ENCODE peak calls at places on chromosomes 11 and 22, in ten cellular contexts. R, E, Z, A, M, J, B, V, I and W are unnamed samples.

GRCh38 chr11:97269527-97269926 is 879.7 kb downstream of the JRKL start:
- DNase-seq in M (no peak), Z (no peak), R (peak), E (no peak), B (no peak), I (no peak), J (no peak), A (peak), V (peak), W (peak)

GRCh38 chr11:60985991-60986915 is 14.8 kb downstream of the CD6 start:
- DNase-seq in I (peak), E (peak), R (peak), Z (peak), J (no peak), A (no peak), M (no peak), B (no peak), V (peak), W (peak)

GRCh38 chr11:74936087-74936486 is 12.8 kb downstream of the XRRA1 start:
- DNase-seq in V (no peak), Z (no peak), I (no peak), A (no peak), B (no peak), J (no peak), M (no peak), E (no peak), R (no peak), W (no peak)

GRCh38 chr22:21009638-21010425 is 5.1 kb upstream of the P2RX6 start:
- DNase-seq in M (no peak), B (no peak), V (peak), Z (peak), R (peak), I (no peak), E (peak), J (no peak), A (peak), W (peak)

GRCh38 chr11:128908391-128909246 is 17.5 kb downstream of the KCNJ5 start:
- DNase-seq in Z (no peak), J (peak), A (peak), V (peak), B (peak), R (peak), E (no peak), M (peak), I (peak), W (peak)

GRCh38 chr11:559020-559620 is 1.4 kb downstream of the LMNTD2 start:
- DNase-seq in I (peak), Z (peak), R (no peak), A (no peak), V (no peak), J (no peak), E (no peak), M (no peak), B (no peak), W (no peak)

GRCh38 chr22:46433318-46433717 is 97.8 kb downstream of the TRMU start:
- DNase-seq in B (no peak), J (no peak), Z (no peak), E (no peak), I (no peak), A (no peak), R (no peak), M (no peak), V (no peak), W (no peak)

GRCh38 chr11:63573881-63574855 is 11.0 kb upstream of the PLAAT2 start:
- DNase-seq in J (peak), R (peak), M (peak), I (peak), B (no peak), V (peak), A (peak), Z (peak), E (no peak), W (no peak)

GRCh38 chr22:19177164-19178064 is 1.1 kb downstream of the SLC25A1 start:
- DNase-seq in E (peak), B (no peak), J (no peak), R (no peak), M (no peak), V (no peak), I (peak), A (peak), Z (no peak), W (no peak)

GRCh38 chr22:37726240-37726887 is 29.5 kb downstream of the TRIOBP start:
- DNase-seq in R (no peak), Z (no peak), M (peak), I (no peak), E (no peak), A (no peak), J (no peak), V (peak), B (no peak), W (peak)

GRCh38 chr22:37472418-37473006 is 13.7 kb downstream of the MFNG start:
- DNase-seq in I (no peak), R (peak), M (no peak), B (no peak), Z (no peak), A (peak), E (peak), V (peak), J (no peak), W (peak)

GRCh38 chr11:1781593-1781975 is 17.9 kb upstream of the CTSD start:
- DNase-seq in J (no peak), E (no peak), Z (no peak), R (no peak), M (no peak), B (no peak), A (no peak), V (no peak), I (no peak), W (no peak)

GRCh38 chr11:131770801-131771200 is 400.4 kb downstream of the NTM start:
- DNase-seq in A (no peak), V (peak), J (no peak), M (no peak), B (no peak), R (no peak), E (no peak), Z (no peak), I (no peak), W (no peak)

GRCh38 chr11:4891996-4892640 is 10.4 kb downstream of the OR51T1 start:
- DNase-seq in R (no peak), I (no peak), B (no peak), A (peak), V (peak), M (no peak), J (no peak), E (no peak), Z (no peak), W (peak)
- TF ChIP-seq CTCF in R (no peak), I (no peak), B (no peak), A (no peak), V (peak), M (no peak), J (no peak), E (peak), Z (no peak), W (no peak)

DNA sequence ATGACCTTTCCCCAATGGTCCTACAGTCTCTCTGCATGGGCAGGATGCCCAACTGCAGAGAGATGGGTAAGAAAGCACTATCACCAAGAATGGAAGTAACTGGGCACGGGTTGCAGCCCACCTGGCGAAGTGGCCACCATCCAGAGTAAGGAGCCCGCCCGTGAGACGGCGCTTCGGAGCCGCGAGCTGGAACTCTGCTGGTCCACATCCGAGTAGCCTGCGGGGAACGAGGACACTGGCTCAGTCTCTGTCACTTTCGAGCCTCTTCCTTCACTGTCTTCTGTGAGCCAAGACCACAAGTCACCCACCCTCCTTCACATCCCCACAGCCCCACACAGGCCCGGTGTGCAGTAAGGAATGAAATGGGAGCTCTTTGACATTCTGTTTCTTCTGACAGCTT is 5.7 kb downstream of the SUN2 start:
- DNase-seq in J (no peak), R (no peak), B (no peak), M (no peak), E (no peak), V (no peak), Z (no peak), I (no peak), A (no peak), W (no peak)
- H3K4me3 ChIP-seq in J (no peak), R (no peak), B (no peak), M (no peak), E (no peak), V (no peak), Z (no peak), I (no peak), A (no peak), W (no peak)

DNA sequence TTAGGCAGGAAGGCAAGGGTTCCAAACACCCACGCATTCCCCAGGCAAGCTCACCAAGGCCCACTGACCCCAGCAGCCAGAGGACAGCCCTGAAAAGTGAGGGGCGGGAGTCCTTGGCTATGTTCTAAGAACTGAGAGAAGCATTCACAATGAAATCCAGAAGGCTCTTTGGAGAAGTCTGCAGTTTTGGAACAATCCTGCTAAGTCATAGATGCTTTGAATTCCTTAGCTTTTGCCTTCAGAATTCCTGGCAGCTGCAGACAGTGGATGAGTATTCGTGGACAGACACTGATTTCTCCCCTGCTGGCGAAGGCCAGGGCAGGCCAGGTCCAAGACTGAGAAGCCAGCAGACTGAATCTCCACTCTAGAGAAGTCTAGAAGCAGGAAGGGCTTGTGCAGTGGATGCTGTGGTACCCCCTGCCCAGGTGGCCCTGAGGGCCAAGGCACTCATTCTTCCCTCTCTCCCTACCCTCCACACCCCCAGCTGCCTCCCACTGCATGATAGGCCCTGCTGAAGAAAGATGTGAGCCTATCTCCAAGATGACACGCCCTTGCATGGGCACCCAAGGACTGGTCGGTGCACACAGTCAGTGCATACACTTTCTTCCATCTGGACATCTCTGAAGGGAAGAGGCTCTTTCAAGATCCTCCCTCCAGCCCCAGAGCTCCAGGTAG is 133.2 kb upstream of the TEAD1 start:
- DNase-seq in A (peak), E (peak), M (no peak), R (peak), V (peak), J (peak), I (no peak), B (peak), Z (no peak), W (peak)
- TF ChIP-seq CTCF in A (no peak), E (peak), M (no peak), R (no peak), V (peak), J (peak), I (no peak), B (no peak), Z (no peak), W (no peak)

DNA sequence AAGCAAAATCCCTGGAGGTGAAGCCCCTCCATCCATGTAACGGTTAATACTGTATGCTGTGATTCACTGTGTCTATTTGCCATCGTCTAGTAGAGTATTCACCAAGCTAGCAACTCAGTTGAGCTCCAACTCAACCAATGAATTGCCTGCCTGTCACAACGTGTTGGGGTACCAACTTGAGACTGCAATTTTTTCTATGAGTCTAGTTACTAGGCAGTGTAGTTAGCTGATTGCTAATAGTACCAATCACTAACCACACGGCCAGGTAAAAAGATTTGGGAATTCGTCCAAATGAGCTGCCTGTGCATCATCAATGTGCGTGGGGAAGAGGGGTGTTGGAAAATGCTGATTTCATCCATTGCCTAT is 1.0 kb upstream of the BTG4 start:
- DNase-seq in E (no peak), I (no peak), B (no peak), M (no peak), Z (no peak), A (no peak), J (no peak), R (no peak), V (no peak), W (peak)
- H3K4me3 ChIP-seq in E (peak), I (no peak), B (no peak), M (no peak), Z (peak), A (no peak), J (no peak), R (peak), V (peak), W (no peak)

GRCh38 chr11:122755941-122756340 is 82.4 kb upstream of the CRTAM start:
- DNase-seq in A (no peak), Z (no peak), R (no peak), E (no peak), V (no peak), I (no peak), J (no peak), B (no peak), M (no peak), W (no peak)

GRCh38 chr11:122754028-122754427 is 84.3 kb upstream of the CRTAM start:
- DNase-seq in M (no peak), Z (no peak), J (no peak), R (no peak), I (no peak), V (no peak), E (no peak), A (no peak), B (no peak), W (no peak)

GRCh38 chr11:122756417-122756816 is 81.9 kb upstream of the CRTAM start:
- DNase-seq in Z (peak), M (no peak), R (no peak), V (no peak), A (no peak), E (no peak), J (no peak), B (peak), I (no peak), W (no peak)

GRCh38 chr11:122755409-122755808 is 82.9 kb upstream of the CRTAM start:
- DNase-seq in I (no peak), J (no peak), M (no peak), V (no peak), E (peak), R (no peak), B (no peak), Z (no peak), A (peak), W (no peak)

DNA sequence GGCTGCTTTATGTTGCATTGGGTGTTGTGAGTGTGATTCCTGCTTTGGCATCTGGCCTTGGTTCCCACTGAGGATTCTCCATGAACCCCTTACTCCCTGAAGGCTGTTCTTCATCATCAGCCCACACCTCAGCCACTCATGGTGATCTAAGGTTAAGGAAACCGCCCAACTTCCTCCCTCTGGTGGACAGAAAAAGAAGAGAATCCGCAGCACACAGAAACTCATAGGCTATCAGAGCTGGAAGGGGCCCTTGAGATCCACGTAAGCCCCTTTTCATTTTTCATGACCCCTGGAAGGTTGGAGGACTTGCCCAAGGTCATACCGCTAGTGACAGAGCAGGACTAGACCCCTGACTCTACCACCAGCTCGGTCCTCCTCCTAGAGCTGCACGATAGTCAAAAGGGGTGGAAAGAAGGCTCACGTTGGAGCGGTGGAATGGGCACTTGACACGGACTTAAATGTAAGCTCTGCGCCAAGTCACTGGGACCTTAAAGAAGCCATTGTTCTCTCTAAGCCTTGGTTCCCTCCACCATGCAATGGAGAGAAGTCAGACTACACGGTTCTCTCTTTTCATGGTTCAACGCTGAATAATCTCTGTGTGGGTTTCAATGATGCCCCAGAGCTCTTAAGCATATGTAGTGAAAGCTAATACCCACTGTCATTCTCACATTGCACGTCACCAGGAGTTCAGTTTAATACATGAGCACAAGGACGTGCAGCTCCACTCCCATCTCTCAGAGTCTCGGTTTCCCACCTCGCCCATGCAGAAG is 83.6 kb upstream of the CRTAM start:
- DNase-seq in R (no peak), I (no peak), E (peak), B (no peak), J (no peak), A (no peak), M (no peak), V (peak), Z (peak), W (no peak)
- TF ChIP-seq CTCF in R (no peak), I (no peak), E (peak), B (no peak), J (no peak), A (peak), M (no peak), V (peak), Z (peak), W (peak)

GRCh38 chr11:45456686-45457085 is 170.5 kb upstream of the SYT13 start:
- DNase-seq in I (no peak), B (no peak), J (no peak), E (no peak), A (no peak), R (no peak), Z (no peak), M (no peak), V (no peak), W (no peak)

GRCh38 chr11:45451766-45452440 is 165.8 kb upstream of the SYT13 start:
- DNase-seq in Z (no peak), B (no peak), J (no peak), V (peak), R (no peak), A (no peak), I (no peak), M (no peak), E (no peak), W (no peak)

GRCh38 chr11:45450189-45450588 is 164.0 kb upstream of the SYT13 start:
- DNase-seq in J (no peak), Z (no peak), V (peak), A (no peak), E (no peak), M (no peak), R (no peak), B (no peak), I (no peak), W (no peak)

GRCh38 chr11:45455536-45455935 is 169.4 kb upstream of the SYT13 start:
- DNase-seq in M (no peak), V (peak), A (no peak), E (no peak), R (no peak), Z (no peak), B (no peak), J (no peak), I (no peak), W (no peak)

DNA sequence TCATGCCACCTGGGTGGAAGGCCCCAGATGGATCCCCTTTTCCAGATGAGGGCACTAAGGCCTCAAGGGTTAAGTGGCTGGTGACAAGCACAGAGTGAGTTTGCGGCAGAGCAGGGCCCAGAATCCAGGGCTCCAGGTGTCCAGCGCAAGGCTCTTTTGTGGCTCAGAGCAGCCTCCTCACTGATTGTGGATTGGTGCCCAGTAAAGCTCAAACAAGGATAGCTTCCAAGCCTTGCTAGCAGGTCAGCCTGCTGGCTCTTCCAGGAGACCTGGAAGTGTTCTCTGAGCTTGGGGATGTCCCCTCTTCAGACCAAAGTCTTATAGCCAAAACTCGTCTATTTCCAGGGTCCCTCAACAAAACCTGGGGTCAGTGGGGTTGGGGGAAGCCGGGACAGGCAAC is 167.6 kb upstream of the SYT13 start:
- DNase-seq in M (no peak), R (no peak), I (no peak), Z (no peak), B (no peak), A (no peak), J (no peak), E (no peak), V (no peak), W (no peak)
- H3K4me3 ChIP-seq in M (no peak), R (no peak), I (no peak), Z (no peak), B (no peak), A (no peak), J (no peak), E (no peak), V (no peak), W (no peak)

GRCh38 chr11:17428261-17428660 is 39.8 kb upstream of the KCNJ11 start:
- DNase-seq in I (no peak), A (no peak), R (no peak), E (no peak), V (no peak), M (no peak), B (no peak), J (no peak), Z (no peak), W (no peak)

GRCh38 chr11:17418437-17418836 is 30.0 kb upstream of the KCNJ11 start:
- DNase-seq in E (no peak), M (no peak), J (no peak), I (no peak), B (no peak), V (no peak), A (no peak), Z (no peak), R (no peak), W (no peak)

GRCh38 chr11:17421781-17422180 is 33.3 kb upstream of the KCNJ11 start:
- DNase-seq in J (no peak), A (no peak), R (no peak), Z (no peak), B (no peak), E (no peak), M (no peak), I (no peak), V (no peak), W (no peak)

GRCh38 chr11:17428930-17429329 is 40.5 kb upstream of the KCNJ11 start:
- DNase-seq in Z (no peak), E (no peak), M (no peak), V (no peak), R (no peak), I (no peak), B (no peak), J (no peak), A (no peak), W (no peak)

GRCh38 chr11:17423533-17424310 is 35.3 kb upstream of the KCNJ11 start:
- DNase-seq in E (no peak), B (no peak), J (no peak), Z (no peak), I (peak), A (peak), V (no peak), R (peak), M (no peak), W (peak)
- TF ChIP-seq CTCF in E (no peak), B (no peak), J (no peak), Z (no peak), I (no peak), A (no peak), V (no peak), R (no peak), M (no peak), W (no peak)

DNA sequence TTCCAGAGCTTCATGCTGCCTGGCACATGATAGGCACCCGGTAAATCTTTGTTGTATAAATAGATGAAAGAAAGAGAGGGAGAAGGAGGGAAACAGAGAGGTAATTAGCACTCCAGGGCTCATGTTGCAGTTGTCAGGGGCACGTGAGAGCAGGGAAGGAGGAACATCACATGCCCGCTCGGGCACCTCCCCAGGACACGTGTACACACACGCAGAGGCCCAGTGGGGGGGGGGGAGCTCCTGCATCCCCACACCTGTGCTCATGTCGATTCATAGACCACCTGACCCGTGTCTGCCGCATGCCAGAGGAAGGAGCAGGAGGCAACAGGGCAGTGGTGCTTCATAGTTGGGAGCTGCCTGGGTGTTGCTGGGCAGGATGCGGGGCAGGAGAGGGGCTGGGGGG is 37.1 kb upstream of the NNMT start:
- DNase-seq in E (no peak), Z (no peak), A (no peak), B (peak), M (no peak), J (peak), R (no peak), I (no peak), V (peak), W (peak)
- H3K4me3 ChIP-seq in E (no peak), Z (no peak), A (no peak), B (no peak), M (no peak), J (no peak), R (no peak), I (no peak), V (no peak), W (no peak)